ENCODE peak calls at places on chromosome 13, in four cellular contexts. E is GM23338, Z is GDM1, L is GM23248. K is an unnamed sample.
A peak's percentile ranks its signal among the peaks of the same experiment; 100 is the strongest.

GRCh38 chr13:102945324-102945815 is 99.5 kb downstream of the ERCC5 start:
- DNase-seq in E (no peak), Z (no peak), L (no peak), K (peak; percentile 59)

GRCh38 chr13:113638173-113638746 is 19.7 kb downstream of the ATP4B start:
- DNase-seq in E (no peak), Z (no peak), L (no peak), K (no peak)

GRCh38 chr13:106102776-106103175 is 432.7 kb downstream of the EFNB2 start:
- DNase-seq in E (no peak), Z (no peak), L (no peak), K (no peak)

GRCh38 chr13:54185785-54186184 is 1157.2 kb downstream of the OLFM4 start:
- DNase-seq in E (peak; percentile 88), Z (no peak), L (no peak), K (no peak)

GRCh38 chr13:74452176-74452575 is 318.0 kb upstream of the KLF12 start:
- DNase-seq in E (no peak), Z (no peak), L (no peak), K (no peak)

GRCh38 chr13:68050746-68051145 is 820.6 kb upstream of the PCDH9 start:
- DNase-seq in E (no peak), Z (no peak), L (no peak), K (no peak)

GRCh38 chr13:66216723-66217122 is 1013.4 kb downstream of the PCDH9 start:
- DNase-seq in E (no peak), Z (no peak), L (no peak), K (no peak)

GRCh38 chr13:78241278-78241919 is 322.8 kb upstream of the EDNRB start:
- DNase-seq in E (peak; percentile 84), Z (peak; percentile 27), L (peak; percentile 70), K (no peak)

GRCh38 chr13:66212511-66212910 is 1017.6 kb downstream of the PCDH9 start:
- DNase-seq in E (no peak), Z (no peak), L (no peak), K (no peak)

GRCh38 chr13:66915596-66916185 is 314.4 kb downstream of the PCDH9 start:
- DNase-seq in E (no peak), Z (no peak), L (no peak), K (no peak)

GRCh38 chr13:40600145-40600751 is 66.2 kb downstream of the FOXO1 start:
- DNase-seq in E (no peak), Z (no peak), L (no peak), K (no peak)

GRCh38 chr13:113413898-113414282 is 39.4 kb downstream of the ADPRHL1 start:
- DNase-seq in E (no peak), Z (no peak), L (peak; percentile 51), K (no peak)

GRCh38 chr13:98174995-98175394 is 2.1 kb downstream of the RNF113B start:
- DNase-seq in E (no peak), Z (no peak), L (peak; percentile 21), K (no peak)

GRCh38 chr13:41401371-41401770 is 56.0 kb upstream of the RGCC start:
- DNase-seq in E (peak; percentile 64), Z (no peak), L (no peak), K (no peak)

GRCh38 chr13:101289764-101290163 is 126.5 kb downstream of the NALCN start:
- DNase-seq in E (peak; percentile 89), Z (no peak), L (peak; percentile 69), K (no peak)

GRCh38 chr13:93775507-93776108 is 549.0 kb downstream of the GPC6 start:
- DNase-seq in E (no peak), Z (no peak), L (peak; percentile 76), K (no peak)

GRCh38 chr13:41554626-41555386 is 97.5 kb downstream of the RGCC start:
- DNase-seq in E (no peak), Z (no peak), L (no peak), K (no peak)

GRCh38 chr13:24649685-24650038 is 30.5 kb upstream of the ATP12A start:
- DNase-seq in E (no peak), Z (no peak), L (no peak), K (no peak)

GRCh38 chr13:102903659-102904407 is 58.0 kb downstream of the ERCC5 start:
- DNase-seq in E (peak; percentile 56), Z (no peak), L (peak; percentile 45), K (no peak)

GRCh38 chr13:22062478-22063205 is 391.8 kb downstream of the FGF9 start:
- DNase-seq in E (no peak), Z (no peak), L (peak; percentile 20), K (no peak)

GRCh38 chr13:91894311-91894710 is 495.9 kb downstream of the GPC5 start:
- DNase-seq in E (no peak), Z (no peak), L (no peak), K (peak; percentile 59)

GRCh38 chr13:61944329-61944929 is 528.8 kb upstream of the PCDH20 start:
- DNase-seq in E (no peak), Z (no peak), L (no peak), K (no peak)

GRCh38 chr13:44815507-44816074 is 173.7 kb downstream of the NUFIP1 start:
- DNase-seq in E (peak; percentile 62), Z (no peak), L (peak; percentile 95), K (no peak)

GRCh38 chr13:33487575-33488243 is 202.2 kb upstream of the STARD13 start:
- DNase-seq in E (peak; percentile 38), Z (peak; percentile 69), L (peak; percentile 67), K (no peak)

GRCh38 chr13:27229642-27230041 is 21.7 kb upstream of the RPL21 start:
- DNase-seq in E (no peak), Z (no peak), L (no peak), K (no peak)

GRCh38 chr13:29171244-29171643 is 351.1 kb downstream of the MTUS2 start:
- DNase-seq in E (no peak), Z (no peak), L (no peak), K (peak; percentile 35)

GRCh38 chr13:47858678-47859050 is 142.4 kb downstream of the SUCLA2 start:
- DNase-seq in E (no peak), Z (no peak), L (peak; percentile 86), K (no peak)

GRCh38 chr13:28494537-28494860 is 429 bp downstream of the FLT1 start:
- DNase-seq in E (no peak), Z (no peak), L (peak; percentile 59), K (no peak)

GRCh38 chr13:50677687-50678463 is 165.6 kb downstream of the DLEU7 start:
- DNase-seq in E (no peak), Z (no peak), L (peak; percentile 80), K (no peak)

GRCh38 chr13:93963266-93964131 is 516.0 kb downstream of the DCT start:
- DNase-seq in E (no peak), Z (no peak), L (peak; percentile 59), K (no peak)

GRCh38 chr13:66805657-66806056 is 424.5 kb downstream of the PCDH9 start:
- DNase-seq in E (no peak), Z (no peak), L (no peak), K (no peak)

GRCh38 chr13:99045396-99045795 is 67.5 kb upstream of the DOCK9 start:
- DNase-seq in E (no peak), Z (no peak), L (no peak), K (no peak)

GRCh38 chr13:24997367-24997967 is 98.5 kb upstream of the PABPC3 start:
- DNase-seq in E (peak; percentile 79), Z (no peak), L (peak; percentile 52), K (no peak)

GRCh38 chr13:39148513-39148961 is 110.3 kb downstream of the NHLRC3 start:
- DNase-seq in E (no peak), Z (no peak), L (peak; percentile 69), K (no peak)

GRCh38 chr13:99995104-99995502 is 13.5 kb downstream of the ZIC2 start:
- DNase-seq in E (no peak), Z (no peak), L (no peak), K (no peak)

GRCh38 chr13:78160793-78161192 is 242.2 kb upstream of the EDNRB start:
- DNase-seq in E (no peak), Z (no peak), L (peak; percentile 84), K (no peak)

GRCh38 chr13:45626731-45627374 is 11.3 kb upstream of the ERICH6B start:
- DNase-seq in E (no peak), Z (no peak), L (peak; percentile 42), K (no peak)

GRCh38 chr13:49220035-49220855 is at the start of gene MLNR:
- DNase-seq in E (peak; percentile 76), Z (no peak), L (peak; percentile 52), K (no peak)

K was measured in LNCaP clone FGC.